ENCODE peak calls at places on chromosome 6, in four cellular contexts. One of them, this sample, is unnamed.

GRCh38 chr6:148760568-148761531 is 14.0 kb downstream of the UST start:
- DNase-seq in astrocyte of the spinal cord: peak; percentile 94
- DNase-seq in fibroblast of lung: peak; percentile 92
- DNase-seq in A673: peak; percentile 71
- DNase-seq in this sample: no peak

GRCh38 chr6:36929152-36929551 is 25.4 kb upstream of the PI16 start:
- DNase-seq in fibroblast of lung: no peak
- DNase-seq in A673: no peak
- DNase-seq in astrocyte of the spinal cord: no peak
- DNase-seq in this sample: no peak

GRCh38 chr6:154292855-154293519 is 63.6 kb downstream of the IPCEF1 start:
- DNase-seq in fibroblast of lung: peak; percentile 84
- DNase-seq in astrocyte of the spinal cord: peak; percentile 73
- DNase-seq in A673: peak; percentile 42
- DNase-seq in this sample: no peak

GRCh38 chr6:17083397-17083796 is 18.5 kb upstream of the STMND1 start:
- DNase-seq in A673: no peak
- DNase-seq in fibroblast of lung: no peak
- DNase-seq in astrocyte of the spinal cord: no peak
- DNase-seq in this sample: no peak

GRCh38 chr6:106860940-106861339 is 113.6 kb downstream of the CD24 start:
- DNase-seq in astrocyte of the spinal cord: no peak
- DNase-seq in fibroblast of lung: no peak
- DNase-seq in A673: no peak
- DNase-seq in this sample: no peak

GRCh38 chr6:123677897-123678296 is 41.1 kb upstream of the TRDN start:
- DNase-seq in A673: no peak
- DNase-seq in fibroblast of lung: no peak
- DNase-seq in astrocyte of the spinal cord: no peak
- DNase-seq in this sample: no peak

GRCh38 chr6:93416575-93417420 is 2.6 kb downstream of the EPHA7 start:
- DNase-seq in A673: peak; percentile 78
- DNase-seq in fibroblast of lung: peak; percentile 32
- DNase-seq in astrocyte of the spinal cord: peak; percentile 56
- DNase-seq in this sample: peak; percentile 54

GRCh38 chr6:4941782-4942672 is 61.8 kb downstream of the RPP40 start:
- DNase-seq in astrocyte of the spinal cord: peak; percentile 91
- DNase-seq in fibroblast of lung: peak; percentile 97
- DNase-seq in A673: peak; percentile 81
- DNase-seq in this sample: no peak

GRCh38 chr6:66054967-66055366 is 347.9 kb upstream of the EYS start:
- DNase-seq in fibroblast of lung: no peak
- DNase-seq in A673: no peak
- DNase-seq in astrocyte of the spinal cord: no peak
- DNase-seq in this sample: no peak

GRCh38 chr6:34904990-34905613 is 16.0 kb downstream of the ANKS1A start:
- DNase-seq in astrocyte of the spinal cord: no peak
- DNase-seq in fibroblast of lung: no peak
- DNase-seq in A673: no peak
- DNase-seq in this sample: no peak

GRCh38 chr6:1618305-1619105 is 8.8 kb downstream of the FOXC1 start:
- DNase-seq in fibroblast of lung: no peak
- DNase-seq in A673: no peak
- DNase-seq in astrocyte of the spinal cord: no peak
- DNase-seq in this sample: no peak

GRCh38 chr6:90502866-90503407 is 83.9 kb downstream of the MAP3K7 start:
- DNase-seq in fibroblast of lung: peak; percentile 15
- DNase-seq in A673: peak; percentile 59
- DNase-seq in astrocyte of the spinal cord: no peak
- DNase-seq in this sample: no peak

GRCh38 chr6:34512738-34513115 is 43.4 kb downstream of the SPDEF start:
- DNase-seq in fibroblast of lung: no peak
- DNase-seq in A673: no peak
- DNase-seq in astrocyte of the spinal cord: no peak
- DNase-seq in this sample: no peak

GRCh38 chr6:93417421-93417996 is 1.9 kb downstream of the EPHA7 start:
- DNase-seq in fibroblast of lung: peak; percentile 27
- DNase-seq in astrocyte of the spinal cord: peak; percentile 70
- DNase-seq in A673: peak; percentile 74
- DNase-seq in this sample: peak; percentile 40

GRCh38 chr6:122610690-122611455 is 668 bp downstream of the PKIB start:
- DNase-seq in astrocyte of the spinal cord: peak; percentile 52
- DNase-seq in A673: peak; percentile 51
- DNase-seq in fibroblast of lung: peak; percentile 56
- DNase-seq in this sample: peak; percentile 49

GRCh38 chr6:127481628-127482027 is 22.4 kb upstream of the KIAA0408 start:
- DNase-seq in A673: no peak
- DNase-seq in astrocyte of the spinal cord: peak; percentile 75
- DNase-seq in fibroblast of lung: peak; percentile 85
- DNase-seq in this sample: no peak

GRCh38 chr6:53294095-53294494 is 54.7 kb downstream of the ELOVL5 start:
- DNase-seq in astrocyte of the spinal cord: no peak
- DNase-seq in A673: peak; percentile 26
- DNase-seq in fibroblast of lung: no peak
- DNase-seq in this sample: peak; percentile 51

GRCh38 chr6:124535746-124536145 is 426.5 kb upstream of the RNF217 start:
- DNase-seq in astrocyte of the spinal cord: peak; percentile 39
- DNase-seq in fibroblast of lung: peak; percentile 82
- DNase-seq in A673: no peak
- DNase-seq in this sample: no peak

GRCh38 chr6:71349976-71350615 is 61.5 kb downstream of the OGFRL1 start:
- DNase-seq in astrocyte of the spinal cord: peak; percentile 65
- DNase-seq in fibroblast of lung: peak; percentile 76
- DNase-seq in A673: no peak
- DNase-seq in this sample: no peak

GRCh38 chr6:152634773-152635172 is 2.4 kb downstream of the SYNE1 start:
- DNase-seq in A673: no peak
- DNase-seq in fibroblast of lung: no peak
- DNase-seq in astrocyte of the spinal cord: no peak
- DNase-seq in this sample: no peak

GRCh38 chr6:38542031-38542430 is 97.7 kb downstream of the BTBD9 start:
- DNase-seq in astrocyte of the spinal cord: peak; percentile 27
- DNase-seq in A673: no peak
- DNase-seq in fibroblast of lung: peak; percentile 68
- DNase-seq in this sample: no peak

GRCh38 chr6:156821707-156822106 is 44.5 kb downstream of the ARID1B start:
- DNase-seq in astrocyte of the spinal cord: no peak
- DNase-seq in fibroblast of lung: no peak
- DNase-seq in A673: no peak
- DNase-seq in this sample: no peak

GRCh38 chr6:122129313-122130025 is 270.0 kb upstream of the HSF2 start:
- DNase-seq in fibroblast of lung: no peak
- DNase-seq in A673: no peak
- DNase-seq in astrocyte of the spinal cord: no peak
- DNase-seq in this sample: no peak

GRCh38 chr6:170263410-170263809 is 27.5 kb downstream of the DLL1 start:
- DNase-seq in A673: no peak
- DNase-seq in fibroblast of lung: no peak
- DNase-seq in astrocyte of the spinal cord: no peak
- DNase-seq in this sample: no peak

GRCh38 chr6:167491403-167492095 is 166.7 kb downstream of the TTLL2 start:
- DNase-seq in A673: no peak
- DNase-seq in fibroblast of lung: no peak
- DNase-seq in astrocyte of the spinal cord: no peak
- DNase-seq in this sample: no peak

GRCh38 chr6:8527818-8528217 is 92.5 kb upstream of the SLC35B3 start:
- DNase-seq in astrocyte of the spinal cord: no peak
- DNase-seq in fibroblast of lung: no peak
- DNase-seq in A673: no peak
- DNase-seq in this sample: no peak

GRCh38 chr6:139521338-139521737 is 146.9 kb upstream of the CITED2 start:
- DNase-seq in fibroblast of lung: no peak
- DNase-seq in A673: no peak
- DNase-seq in astrocyte of the spinal cord: no peak
- DNase-seq in this sample: no peak
- TF ChIP-seq CTCF in fibroblast of lung: no peak
- TF ChIP-seq CTCF in A673: no peak
- TF ChIP-seq CTCF in astrocyte of the spinal cord: no peak
- TF ChIP-seq CTCF in this sample: no peak

GRCh38 chr6:31057426-31058003 is 47.2 kb downstream of the MUC22 start:
- DNase-seq in astrocyte of the spinal cord: peak; percentile 37
- DNase-seq in A673: peak; percentile 24
- DNase-seq in fibroblast of lung: peak; percentile 66
- DNase-seq in this sample: no peak

GRCh38 chr6:31053873-31054272 is 43.6 kb downstream of the MUC22 start:
- DNase-seq in fibroblast of lung: no peak
- DNase-seq in A673: peak; percentile 67
- DNase-seq in astrocyte of the spinal cord: no peak
- DNase-seq in this sample: peak; percentile 23

GRCh38 chr6:31060162-31060561 is 49.9 kb downstream of the MUC22 start:
- DNase-seq in A673: no peak
- DNase-seq in fibroblast of lung: no peak
- DNase-seq in astrocyte of the spinal cord: no peak
- DNase-seq in this sample: no peak

GRCh38 chr6:31055401-31055800 is 45.1 kb downstream of the MUC22 start:
- DNase-seq in astrocyte of the spinal cord: no peak
- DNase-seq in fibroblast of lung: peak; percentile 49
- DNase-seq in A673: no peak
- DNase-seq in this sample: no peak

GRCh38 chr6:31058128-31058894 is 48.0 kb downstream of the MUC22 start:
- DNase-seq in astrocyte of the spinal cord: peak; percentile 93
- DNase-seq in A673: peak; percentile 59
- DNase-seq in fibroblast of lung: peak; percentile 98
- DNase-seq in this sample: no peak
- TF ChIP-seq CTCF in astrocyte of the spinal cord: peak; percentile 53
- TF ChIP-seq CTCF in A673: peak; percentile 68
- TF ChIP-seq CTCF in fibroblast of lung: peak; percentile 61
- TF ChIP-seq CTCF in this sample: peak; percentile 54

DNA sequence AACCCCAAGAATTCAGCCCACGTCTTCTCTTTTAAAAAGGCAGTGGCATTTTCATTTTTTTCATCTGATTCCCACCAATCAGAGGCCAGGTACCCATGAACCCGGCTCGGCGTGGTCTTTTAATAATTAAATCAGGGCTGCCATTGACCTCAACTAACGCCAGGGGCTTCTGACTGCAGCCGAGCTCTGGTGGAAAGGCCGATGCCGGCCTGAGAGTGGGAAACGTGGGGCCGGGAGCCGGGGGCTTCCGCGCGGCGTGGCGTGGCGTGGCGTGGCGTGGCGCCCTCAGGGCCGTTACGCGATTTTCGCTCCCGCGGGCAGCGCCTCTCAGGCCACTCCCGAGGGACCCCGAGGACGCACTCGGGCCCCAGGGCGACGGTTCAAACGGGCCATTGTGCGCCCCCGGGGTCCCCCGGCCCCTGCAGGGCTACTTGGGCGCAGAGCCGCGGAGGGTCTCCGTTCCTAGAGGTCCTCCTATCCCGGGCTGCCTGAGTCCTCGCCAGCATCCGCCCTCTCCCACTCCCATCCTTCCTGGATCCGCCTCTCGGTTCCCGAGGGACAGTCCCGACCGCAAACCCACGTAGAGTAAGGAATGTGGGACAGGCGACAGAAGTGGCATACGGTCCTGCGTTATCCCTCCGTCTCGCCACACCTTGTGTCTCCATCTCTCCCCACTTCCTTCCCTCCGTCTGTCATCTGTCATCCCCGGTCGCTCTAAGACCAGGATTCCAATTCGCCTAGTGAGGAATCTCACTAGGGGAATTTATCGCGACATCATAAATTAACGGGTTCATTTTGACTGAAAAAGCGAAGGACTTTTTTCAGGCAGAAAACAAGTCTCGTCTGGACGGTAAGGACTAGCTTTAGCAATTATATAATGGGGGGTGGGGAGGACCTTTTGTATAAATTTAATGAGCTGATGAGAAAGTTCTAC is 876 bp upstream of the TBPL1 start:
- DNase-seq in astrocyte of the spinal cord: peak; percentile 86
- DNase-seq in fibroblast of lung: peak; percentile 75
- DNase-seq in A673: peak; percentile 69
- DNase-seq in this sample: peak; percentile 28
- TF ChIP-seq CTCF in astrocyte of the spinal cord: peak; percentile 40
- TF ChIP-seq CTCF in fibroblast of lung: peak; percentile 48
- TF ChIP-seq CTCF in A673: no peak
- TF ChIP-seq CTCF in this sample: peak; percentile 53

GRCh38 chr6:30744054-30744805 is at the start of gene IER3:
- DNase-seq in A673: peak; percentile 92
- DNase-seq in fibroblast of lung: peak; percentile 94
- DNase-seq in astrocyte of the spinal cord: peak; percentile 93
- DNase-seq in this sample: peak; percentile 53
- TF ChIP-seq CTCF in A673: peak; percentile 83
- TF ChIP-seq CTCF in fibroblast of lung: peak; percentile 64
- TF ChIP-seq CTCF in astrocyte of the spinal cord: peak; percentile 65
- TF ChIP-seq CTCF in this sample: peak; percentile 58

DNA sequence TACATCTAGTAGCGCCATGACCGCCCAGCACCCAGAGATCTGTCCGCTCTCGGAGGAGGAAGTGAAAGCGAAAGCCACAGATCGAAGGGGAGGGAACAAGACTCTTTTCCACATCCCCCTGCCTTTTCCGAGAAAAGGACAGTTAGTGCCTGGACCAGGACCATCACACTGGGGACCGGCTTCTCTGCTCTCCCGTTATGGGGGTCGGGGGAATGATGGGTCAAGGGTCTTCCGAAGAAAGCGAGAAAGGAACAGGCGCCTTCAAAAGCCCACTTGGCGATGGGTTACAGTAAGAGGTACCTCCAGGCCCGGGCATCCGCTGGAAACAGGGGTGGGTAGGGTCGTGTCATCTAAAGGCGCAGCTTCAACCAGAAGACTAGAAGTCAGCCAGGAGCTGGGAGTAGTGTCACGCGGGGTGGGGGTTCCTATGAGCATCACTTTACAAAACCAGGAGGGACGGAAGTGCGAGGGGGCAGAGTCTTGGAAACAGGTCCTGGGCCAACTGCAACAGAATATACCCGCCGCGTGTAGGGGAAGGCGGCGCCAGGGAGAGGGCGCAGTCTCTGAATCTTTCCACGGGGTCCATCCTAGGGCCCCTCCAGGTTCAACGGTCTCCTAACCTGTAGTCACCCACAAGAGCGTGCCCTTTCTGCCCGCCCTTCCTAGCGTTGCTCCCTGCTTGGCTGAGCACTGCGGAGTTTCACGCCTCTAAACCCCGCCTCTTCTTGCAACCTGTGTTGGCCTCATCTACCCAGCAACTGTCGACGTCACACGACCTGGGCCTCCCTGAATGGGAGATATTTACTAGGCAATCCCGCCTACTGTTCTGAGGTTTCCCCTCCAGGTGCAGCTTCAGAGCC is at the start of gene PSMB8:
- DNase-seq in astrocyte of the spinal cord: peak; percentile 91
- DNase-seq in fibroblast of lung: peak; percentile 91
- DNase-seq in A673: peak; percentile 95
- DNase-seq in this sample: peak; percentile 86
- TF ChIP-seq CTCF in astrocyte of the spinal cord: peak; percentile 29
- TF ChIP-seq CTCF in fibroblast of lung: peak; percentile 24
- TF ChIP-seq CTCF in A673: peak; percentile 15
- TF ChIP-seq CTCF in this sample: no peak

GRCh38 chr6:135116566-135116965 is 61.9 kb upstream of the HBS1L start:
- DNase-seq in astrocyte of the spinal cord: no peak
- DNase-seq in A673: peak; percentile 4
- DNase-seq in fibroblast of lung: no peak
- DNase-seq in this sample: no peak

GRCh38 chr6:135113855-135114254 is 59.2 kb upstream of the HBS1L start:
- DNase-seq in A673: no peak
- DNase-seq in astrocyte of the spinal cord: no peak
- DNase-seq in fibroblast of lung: no peak
- DNase-seq in this sample: no peak

GRCh38 chr6:135117413-135117968 is 62.9 kb upstream of the HBS1L start:
- DNase-seq in fibroblast of lung: no peak
- DNase-seq in astrocyte of the spinal cord: no peak
- DNase-seq in A673: no peak
- DNase-seq in this sample: no peak

GRCh38 chr6:135114355-135115145 is 59.9 kb upstream of the HBS1L start:
- DNase-seq in A673: no peak
- DNase-seq in fibroblast of lung: no peak
- DNase-seq in astrocyte of the spinal cord: no peak
- DNase-seq in this sample: no peak

GRCh38 chr6:135115411-135116293 is 61.0 kb upstream of the HBS1L start:
- DNase-seq in fibroblast of lung: no peak
- DNase-seq in A673: no peak
- DNase-seq in astrocyte of the spinal cord: no peak
- DNase-seq in this sample: no peak
- TF ChIP-seq CTCF in fibroblast of lung: no peak
- TF ChIP-seq CTCF in A673: no peak
- TF ChIP-seq CTCF in astrocyte of the spinal cord: no peak
- TF ChIP-seq CTCF in this sample: no peak

This sample was measured in mesothelial cell of epicardium.